ENCODE peak calls at places on chromosomes 12 and 14, in five cellular contexts. F, E, X, Y and P are unnamed samples.

GRCh38 chr12:112479413-112479812 is 60.7 kb downstream of the PTPN11 start:
- DNase-seq in E (no peak), Y (no peak), F (no peak), X (no peak), P (no peak)

GRCh38 chr12:15590180-15590826 is 198.9 kb downstream of the EPS8 start:
- DNase-seq in E (peak; percentile 78), X (peak; percentile 70), F (peak; percentile 57), Y (peak; percentile 46), P (peak; percentile 9)

GRCh38 chr14:80211143-80212024 is at the start of gene DIO2:
- DNase-seq in Y (no peak), F (no peak), X (no peak), E (no peak), P (no peak)

GRCh38 chr12:62256408-62257079 is 3.7 kb upstream of the USP15 start:
- DNase-seq in F (peak; percentile 63), X (no peak), Y (no peak), E (no peak), P (no peak)

GRCh38 chr12:91205791-91206190 is 23.2 kb upstream of the DCN start:
- DNase-seq in X (no peak), F (no peak), E (no peak), Y (no peak), P (no peak)

GRCh38 chr12:73361156-73361866 is 1089.1 kb downstream of the TRHDE start:
- DNase-seq in Y (no peak), E (no peak), F (no peak), X (no peak), P (no peak)

GRCh38 chr12:76631741-76632140 is 72.2 kb upstream of the OSBPL8 start:
- DNase-seq in X (no peak), E (no peak), F (no peak), Y (no peak), P (no peak)

GRCh38 chr12:128583453-128583852 is 240.3 kb downstream of the SLC15A4 start:
- DNase-seq in E (no peak), Y (no peak), F (peak; percentile 3), X (no peak), P (peak; percentile 63)

GRCh38 chr14:92898732-92899131 is 24.2 kb upstream of the CHGA start:
- DNase-seq in Y (no peak), F (no peak), X (no peak), E (no peak), P (no peak)

GRCh38 chr12:27449011-27449410 is 2.5 kb downstream of the SMCO2 start:
- DNase-seq in F (no peak), E (no peak), Y (no peak), X (peak; percentile 9), P (no peak)

GRCh38 chr12:87157791-87158190 is 871.4 kb downstream of the C12orf50 start:
- DNase-seq in X (no peak), Y (no peak), F (no peak), E (peak; percentile 13), P (peak; percentile 27)

GRCh38 chr12:57190821-57191220 is 25.8 kb upstream of the NXPH4 start:
- DNase-seq in X (no peak), E (no peak), F (no peak), Y (no peak), P (no peak)

GRCh38 chr12:2205961-2206360 is 153.2 kb downstream of the CACNA1C start:
- DNase-seq in E (no peak), Y (no peak), X (no peak), F (no peak), P (no peak)

GRCh38 chr12:12788675-12789368 is 3.4 kb downstream of the APOLD1 start:
- DNase-seq in Y (no peak), E (peak; percentile 57), X (peak; percentile 74), F (peak; percentile 86), P (no peak)
- TF ChIP-seq HDAC2 in Y (no peak), E (no peak), X (no peak), F (no peak), P (no peak)

GRCh38 chr14:103126088-103126872 is 3.0 kb downstream of the TNFAIP2 start:
- DNase-seq in X (no peak), Y (no peak), F (no peak), E (no peak), P (no peak)

GRCh38 chr14:103127861-103128598 is 4.8 kb downstream of the TNFAIP2 start:
- DNase-seq in Y (no peak), X (no peak), E (no peak), F (no peak), P (no peak)

GRCh38 chr14:103125098-103126070 is 2.1 kb downstream of the TNFAIP2 start:
- DNase-seq in F (no peak), X (no peak), E (no peak), Y (no peak), P (no peak)

GRCh38 chr14:103127356-103127755 is 4.1 kb downstream of the TNFAIP2 start:
- DNase-seq in F (no peak), E (no peak), Y (no peak), X (no peak), P (peak; percentile 70)

GRCh38 chr14:103126873-103127304 is 3.6 kb downstream of the TNFAIP2 start:
- DNase-seq in Y (no peak), E (no peak), X (peak; percentile 63), F (no peak), P (no peak)
- TF ChIP-seq CTCF in Y (no peak), E (no peak), X (peak; percentile 60), F (no peak), P (peak; percentile 87)

GRCh38 chr14:91425720-91426032 is 8.1 kb upstream of the CCDC88C start:
- DNase-seq in X (no peak), Y (no peak), F (peak; percentile 70), E (no peak), P (peak; percentile 22)
- TF ChIP-seq HDAC2 in X (no peak), Y (no peak), F (no peak), E (no peak), P (no peak)

GRCh38 chr12:6233121-6233971 is 33.1 kb downstream of the CD9 start:
- DNase-seq in E (no peak), Y (no peak), F (no peak), X (no peak), P (no peak)
- TF ChIP-seq CTCF in E (no peak), Y (no peak), F (no peak), X (peak; percentile 48), P (no peak)

DNA sequence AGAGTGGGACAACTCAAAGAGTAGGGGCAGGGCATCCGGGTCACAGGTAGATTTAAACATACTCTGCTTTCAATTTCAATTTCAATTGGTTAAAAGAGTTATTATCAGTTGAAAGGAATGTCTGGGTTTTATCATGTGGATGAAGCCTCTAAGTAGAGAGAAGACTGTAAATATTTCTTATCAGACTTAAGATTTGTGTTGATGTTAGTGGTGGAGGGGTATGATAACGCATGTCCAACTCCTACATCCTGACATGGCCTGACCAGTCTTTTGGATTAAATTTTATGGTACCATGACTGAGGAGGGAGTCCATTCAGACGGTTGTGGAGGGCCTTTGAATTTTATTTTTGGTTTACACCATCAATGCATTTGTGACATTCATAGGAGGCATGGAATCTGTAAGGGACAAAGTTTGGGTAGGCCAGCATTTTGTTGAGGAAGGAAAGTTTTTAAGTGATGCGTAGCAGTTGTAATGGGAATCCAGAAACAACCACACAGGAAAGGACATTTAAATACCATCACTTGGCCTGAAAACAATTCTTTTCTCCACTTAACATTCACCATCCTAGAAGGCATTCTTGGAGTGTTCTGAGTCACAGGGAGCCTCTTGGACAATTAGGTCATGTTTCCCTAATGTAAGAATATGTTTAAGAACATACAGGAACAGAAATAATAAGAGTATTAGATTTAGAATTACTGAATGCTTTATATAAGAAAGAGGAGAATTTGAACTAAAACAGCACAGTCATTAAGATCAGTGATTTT is 371.9 kb downstream of the ATP23 start:
- DNase-seq in F (no peak), Y (no peak), E (no peak), X (no peak), P (no peak)
- TF ChIP-seq HDAC2 in F (no peak), Y (no peak), E (no peak), X (no peak), P (no peak)

GRCh38 chr14:97709552-97709951 is 912.4 kb downstream of the VRK1 start:
- DNase-seq in F (no peak), E (no peak), Y (no peak), X (no peak), P (no peak)
- TF ChIP-seq CTCF in F (no peak), E (no peak), Y (no peak), X (no peak), P (no peak)